ENCODE peak calls at places on chromosomes 3 and 15, in five cellular contexts. One of them, this sample, is unnamed.

GRCh38 chr15:73688455-73688854 is 4.3 kb downstream of the CD276 start:
- DNase-seq in stimulated activated CD8-positive, alpha-beta memory T cell treated with anti-CD3 and anti-CD28 coated beads, Interleukin-4, amount 100 ng/mL, for 48 hours: no peak
- DNase-seq in GM18507: no peak
- DNase-seq in EL: peak; percentile 27
- DNase-seq in astrocyte: peak; percentile 35
- DNase-seq in this sample: no peak

GRCh38 chr3:42749753-42750231 is 23.3 kb downstream of the CCDC13 start:
- DNase-seq in GM18507: no peak
- DNase-seq in astrocyte: no peak
- DNase-seq in EL: peak; percentile 38
- DNase-seq in stimulated activated CD8-positive, alpha-beta memory T cell treated with anti-CD3 and anti-CD28 coated beads, Interleukin-4, amount 100 ng/mL, for 48 hours: peak; percentile 9
- DNase-seq in this sample: no peak

GRCh38 chr3:149512073-149512782 is 37.7 kb downstream of the TM4SF4 start:
- DNase-seq in GM18507: peak; percentile 47
- DNase-seq in stimulated activated CD8-positive, alpha-beta memory T cell treated with anti-CD3 and anti-CD28 coated beads, Interleukin-4, amount 100 ng/mL, for 48 hours: peak; percentile 41
- DNase-seq in EL: peak; percentile 70
- DNase-seq in astrocyte: peak; percentile 30
- DNase-seq in this sample: peak; percentile 25

GRCh38 chr3:193711964-193712598 is 119.1 kb downstream of the OPA1 start:
- DNase-seq in stimulated activated CD8-positive, alpha-beta memory T cell treated with anti-CD3 and anti-CD28 coated beads, Interleukin-4, amount 100 ng/mL, for 48 hours: no peak
- DNase-seq in EL: no peak
- DNase-seq in GM18507: no peak
- DNase-seq in astrocyte: no peak
- DNase-seq in this sample: no peak

GRCh38 chr3:114847564-114847963 is 299.5 kb downstream of the ZBTB20 start:
- DNase-seq in EL: no peak
- DNase-seq in astrocyte: no peak
- DNase-seq in GM18507: no peak
- DNase-seq in stimulated activated CD8-positive, alpha-beta memory T cell treated with anti-CD3 and anti-CD28 coated beads, Interleukin-4, amount 100 ng/mL, for 48 hours: no peak
- DNase-seq in this sample: no peak

GRCh38 chr3:129694228-129694627 is 87.8 kb upstream of the PLXND1 start:
- DNase-seq in EL: no peak
- DNase-seq in stimulated activated CD8-positive, alpha-beta memory T cell treated with anti-CD3 and anti-CD28 coated beads, Interleukin-4, amount 100 ng/mL, for 48 hours: no peak
- DNase-seq in astrocyte: no peak
- DNase-seq in GM18507: no peak
- DNase-seq in this sample: no peak

GRCh38 chr3:169085827-169086226 is 577.7 kb downstream of the MECOM start:
- DNase-seq in stimulated activated CD8-positive, alpha-beta memory T cell treated with anti-CD3 and anti-CD28 coated beads, Interleukin-4, amount 100 ng/mL, for 48 hours: no peak
- DNase-seq in EL: peak; percentile 84
- DNase-seq in astrocyte: peak; percentile 97
- DNase-seq in GM18507: no peak
- DNase-seq in this sample: no peak

GRCh38 chr3:184440161-184440560 is 60.3 kb downstream of the CHRD start:
- DNase-seq in astrocyte: no peak
- DNase-seq in GM18507: no peak
- DNase-seq in EL: no peak
- DNase-seq in stimulated activated CD8-positive, alpha-beta memory T cell treated with anti-CD3 and anti-CD28 coated beads, Interleukin-4, amount 100 ng/mL, for 48 hours: no peak
- DNase-seq in this sample: no peak

GRCh38 chr3:62611541-62612240 is 238.3 kb upstream of the FEZF2 start:
- DNase-seq in astrocyte: peak; percentile 74
- DNase-seq in stimulated activated CD8-positive, alpha-beta memory T cell treated with anti-CD3 and anti-CD28 coated beads, Interleukin-4, amount 100 ng/mL, for 48 hours: no peak
- DNase-seq in EL: peak; percentile 48
- DNase-seq in GM18507: no peak
- DNase-seq in this sample: no peak

GRCh38 chr15:77035584-77035983 is 35.3 kb downstream of the TSPAN3 start:
- DNase-seq in GM18507: no peak
- DNase-seq in EL: no peak
- DNase-seq in stimulated activated CD8-positive, alpha-beta memory T cell treated with anti-CD3 and anti-CD28 coated beads, Interleukin-4, amount 100 ng/mL, for 48 hours: peak; percentile 19
- DNase-seq in astrocyte: no peak
- DNase-seq in this sample: no peak

GRCh38 chr15:66657062-66658020 is 44.7 kb upstream of the SMAD6 start:
- DNase-seq in stimulated activated CD8-positive, alpha-beta memory T cell treated with anti-CD3 and anti-CD28 coated beads, Interleukin-4, amount 100 ng/mL, for 48 hours: no peak
- DNase-seq in GM18507: no peak
- DNase-seq in astrocyte: no peak
- DNase-seq in EL: peak; percentile 17
- DNase-seq in this sample: no peak

GRCh38 chr3:14549256-14549931 is 9.3 kb upstream of the GRIP2 start:
- DNase-seq in GM18507: no peak
- DNase-seq in astrocyte: no peak
- DNase-seq in EL: peak; percentile 17
- DNase-seq in stimulated activated CD8-positive, alpha-beta memory T cell treated with anti-CD3 and anti-CD28 coated beads, Interleukin-4, amount 100 ng/mL, for 48 hours: no peak
- DNase-seq in this sample: no peak

GRCh38 chr3:111315911-111316310 is 226.1 kb upstream of the CD96 start:
- DNase-seq in astrocyte: peak; percentile 78
- DNase-seq in stimulated activated CD8-positive, alpha-beta memory T cell treated with anti-CD3 and anti-CD28 coated beads, Interleukin-4, amount 100 ng/mL, for 48 hours: no peak
- DNase-seq in GM18507: no peak
- DNase-seq in EL: peak; percentile 88
- DNase-seq in this sample: no peak

GRCh38 chr15:66071160-66071559 is 182.4 kb downstream of the MEGF11 start:
- DNase-seq in astrocyte: no peak
- DNase-seq in EL: no peak
- DNase-seq in GM18507: no peak
- DNase-seq in stimulated activated CD8-positive, alpha-beta memory T cell treated with anti-CD3 and anti-CD28 coated beads, Interleukin-4, amount 100 ng/mL, for 48 hours: no peak
- DNase-seq in this sample: no peak

GRCh38 chr3:112111785-112112402 is 21.2 kb downstream of the GCSAM start:
- DNase-seq in astrocyte: peak; percentile 38
- DNase-seq in stimulated activated CD8-positive, alpha-beta memory T cell treated with anti-CD3 and anti-CD28 coated beads, Interleukin-4, amount 100 ng/mL, for 48 hours: peak; percentile 68
- DNase-seq in EL: peak; percentile 68
- DNase-seq in GM18507: peak; percentile 38
- DNase-seq in this sample: no peak

GRCh38 chr3:56911363-56911762 is 109.6 kb upstream of the ARHGEF3 start:
- DNase-seq in astrocyte: no peak
- DNase-seq in GM18507: no peak
- DNase-seq in EL: no peak
- DNase-seq in stimulated activated CD8-positive, alpha-beta memory T cell treated with anti-CD3 and anti-CD28 coated beads, Interleukin-4, amount 100 ng/mL, for 48 hours: no peak
- DNase-seq in this sample: no peak

GRCh38 chr3:53140575-53141467 is 10.6 kb upstream of the RFT1 start:
- DNase-seq in stimulated activated CD8-positive, alpha-beta memory T cell treated with anti-CD3 and anti-CD28 coated beads, Interleukin-4, amount 100 ng/mL, for 48 hours: no peak
- DNase-seq in astrocyte: no peak
- DNase-seq in GM18507: no peak
- DNase-seq in EL: peak; percentile 76
- DNase-seq in this sample: no peak

GRCh38 chr3:46284981-46285683 is 42.9 kb downstream of the CCR3 start:
- DNase-seq in GM18507: no peak
- DNase-seq in astrocyte: no peak
- DNase-seq in stimulated activated CD8-positive, alpha-beta memory T cell treated with anti-CD3 and anti-CD28 coated beads, Interleukin-4, amount 100 ng/mL, for 48 hours: peak; percentile 65
- DNase-seq in EL: peak; percentile 43
- DNase-seq in this sample: no peak

GRCh38 chr15:100596792-100597191 is 5.2 kb downstream of the LINS1 start:
- DNase-seq in EL: no peak
- DNase-seq in astrocyte: peak; percentile 78
- DNase-seq in GM18507: peak; percentile 8
- DNase-seq in stimulated activated CD8-positive, alpha-beta memory T cell treated with anti-CD3 and anti-CD28 coated beads, Interleukin-4, amount 100 ng/mL, for 48 hours: peak; percentile 96
- DNase-seq in this sample: peak; percentile 6

GRCh38 chr3:112303811-112304325 is 9.9 kb upstream of the SLC9C1 start:
- DNase-seq in stimulated activated CD8-positive, alpha-beta memory T cell treated with anti-CD3 and anti-CD28 coated beads, Interleukin-4, amount 100 ng/mL, for 48 hours: no peak
- DNase-seq in GM18507: no peak
- DNase-seq in astrocyte: peak; percentile 29
- DNase-seq in EL: peak; percentile 42
- DNase-seq in this sample: no peak

GRCh38 chr3:128488995-128489859 is 3.8 kb downstream of the GATA2 start:
- DNase-seq in EL: peak; percentile 81
- DNase-seq in GM18507: no peak
- DNase-seq in stimulated activated CD8-positive, alpha-beta memory T cell treated with anti-CD3 and anti-CD28 coated beads, Interleukin-4, amount 100 ng/mL, for 48 hours: peak; percentile 51
- DNase-seq in astrocyte: no peak
- DNase-seq in this sample: no peak

GRCh38 chr3:39126532-39127071 is 19.1 kb downstream of the TTC21A start:
- DNase-seq in astrocyte: no peak
- DNase-seq in stimulated activated CD8-positive, alpha-beta memory T cell treated with anti-CD3 and anti-CD28 coated beads, Interleukin-4, amount 100 ng/mL, for 48 hours: no peak
- DNase-seq in EL: peak; percentile 53
- DNase-seq in GM18507: no peak
- DNase-seq in this sample: no peak

GRCh38 chr3:17175187-17175839 is 290.6 kb downstream of the PLCL2 start:
- DNase-seq in astrocyte: peak; percentile 87
- DNase-seq in EL: peak; percentile 87
- DNase-seq in GM18507: no peak
- DNase-seq in stimulated activated CD8-positive, alpha-beta memory T cell treated with anti-CD3 and anti-CD28 coated beads, Interleukin-4, amount 100 ng/mL, for 48 hours: no peak
- DNase-seq in this sample: no peak

GRCh38 chr3:46566040-46566631 is at the start of gene LRRC2:
- DNase-seq in GM18507: no peak
- DNase-seq in astrocyte: peak; percentile 50
- DNase-seq in stimulated activated CD8-positive, alpha-beta memory T cell treated with anti-CD3 and anti-CD28 coated beads, Interleukin-4, amount 100 ng/mL, for 48 hours: no peak
- DNase-seq in EL: peak; percentile 67
- DNase-seq in this sample: no peak

GRCh38 chr3:87227835-87228144 is 681 bp downstream of the CHMP2B start:
- DNase-seq in EL: peak; percentile 27
- DNase-seq in GM18507: no peak
- DNase-seq in astrocyte: no peak
- DNase-seq in stimulated activated CD8-positive, alpha-beta memory T cell treated with anti-CD3 and anti-CD28 coated beads, Interleukin-4, amount 100 ng/mL, for 48 hours: no peak
- DNase-seq in this sample: no peak

GRCh38 chr3:27758083-27758482 is 36.0 kb upstream of the EOMES start:
- DNase-seq in stimulated activated CD8-positive, alpha-beta memory T cell treated with anti-CD3 and anti-CD28 coated beads, Interleukin-4, amount 100 ng/mL, for 48 hours: peak; percentile 60
- DNase-seq in EL: peak; percentile 83
- DNase-seq in astrocyte: peak; percentile 46
- DNase-seq in GM18507: no peak
- DNase-seq in this sample: no peak

GRCh38 chr3:66808891-66809578 is 189.1 kb upstream of the KBTBD8 start:
- DNase-seq in stimulated activated CD8-positive, alpha-beta memory T cell treated with anti-CD3 and anti-CD28 coated beads, Interleukin-4, amount 100 ng/mL, for 48 hours: no peak
- DNase-seq in EL: no peak
- DNase-seq in astrocyte: no peak
- DNase-seq in GM18507: no peak
- DNase-seq in this sample: no peak

GRCh38 chr15:58433597-58434333 is 2.0 kb downstream of the LIPC start:
- DNase-seq in GM18507: no peak
- DNase-seq in EL: no peak
- DNase-seq in astrocyte: no peak
- DNase-seq in stimulated activated CD8-positive, alpha-beta memory T cell treated with anti-CD3 and anti-CD28 coated beads, Interleukin-4, amount 100 ng/mL, for 48 hours: no peak
- DNase-seq in this sample: no peak

GRCh38 chr3:48567500-48567899 is 3.9 kb upstream of the UCN2 start:
- DNase-seq in stimulated activated CD8-positive, alpha-beta memory T cell treated with anti-CD3 and anti-CD28 coated beads, Interleukin-4, amount 100 ng/mL, for 48 hours: no peak
- DNase-seq in EL: no peak
- DNase-seq in astrocyte: no peak
- DNase-seq in GM18507: no peak
- DNase-seq in this sample: no peak

GRCh38 chr3:9512456-9513045 is 41.1 kb downstream of the LHFPL4 start:
- DNase-seq in astrocyte: no peak
- DNase-seq in EL: no peak
- DNase-seq in stimulated activated CD8-positive, alpha-beta memory T cell treated with anti-CD3 and anti-CD28 coated beads, Interleukin-4, amount 100 ng/mL, for 48 hours: no peak
- DNase-seq in GM18507: no peak
- DNase-seq in this sample: no peak

GRCh38 chr3:108283006-108283405 is 13.3 kb upstream of the HHLA2 start:
- DNase-seq in astrocyte: peak; percentile 54
- DNase-seq in GM18507: no peak
- DNase-seq in stimulated activated CD8-positive, alpha-beta memory T cell treated with anti-CD3 and anti-CD28 coated beads, Interleukin-4, amount 100 ng/mL, for 48 hours: no peak
- DNase-seq in EL: no peak
- DNase-seq in this sample: no peak

GRCh38 chr3:10910367-10910766 is 82.2 kb upstream of the SLC6A1 start:
- DNase-seq in EL: no peak
- DNase-seq in stimulated activated CD8-positive, alpha-beta memory T cell treated with anti-CD3 and anti-CD28 coated beads, Interleukin-4, amount 100 ng/mL, for 48 hours: no peak
- DNase-seq in GM18507: no peak
- DNase-seq in astrocyte: no peak
- DNase-seq in this sample: no peak

GRCh38 chr15:66862111-66862815 is 160.2 kb downstream of the SMAD6 start:
- DNase-seq in EL: peak; percentile 62
- DNase-seq in stimulated activated CD8-positive, alpha-beta memory T cell treated with anti-CD3 and anti-CD28 coated beads, Interleukin-4, amount 100 ng/mL, for 48 hours: no peak
- DNase-seq in astrocyte: no peak
- DNase-seq in GM18507: no peak
- DNase-seq in this sample: no peak